ENCODE peak calls at places on chromosomes 16 and 17, in six cellular contexts. P is neuronal stem cell, Q is mesenchymal stem cell, D is trophoblast cell, Y is IMR-90, L is H1. I is an unnamed sample.

GRCh38 chr17:3710951-3711383 is 12.7 kb upstream of the HASPIN start:
- DNase-seq in Q (peak), P (no peak), Y (peak), D (peak), L (no peak), I (peak)

GRCh38 chr17:751269-752001 is 629 bp downstream of the GEMIN4 start:
- DNase-seq in Q (peak), D (peak), L (no peak), P (peak), Y (peak), I (no peak)

GRCh38 chr17:59485018-59485417 is 80.4 kb upstream of the DHX40 start:
- DNase-seq in L (no peak), Q (no peak), Y (no peak), D (no peak), P (no peak), I (no peak)

GRCh38 chr16:57304169-57305061 is 19.9 kb upstream of the PLLP start:
- DNase-seq in P (no peak), L (no peak), D (peak), Q (peak), Y (peak), I (no peak)

GRCh38 chr17:5122586-5123342 is 6.9 kb downstream of the USP6 start:
- DNase-seq in P (peak), D (no peak), Q (peak), Y (no peak), L (no peak), I (peak)

GRCh38 chr17:39729280-39729851 is 966 bp downstream of the MIEN1 start:
- DNase-seq in P (no peak), Y (peak), Q (no peak), L (no peak), D (peak), I (no peak)

GRCh38 chr17:78680436-78680835 is 101.6 kb downstream of the CYTH1 start:
- DNase-seq in Q (peak), L (no peak), P (no peak), D (peak), Y (no peak), I (no peak)

GRCh38 chr16:30018731-30019158 is 4.3 kb upstream of the C16orf92 start:
- DNase-seq in D (peak), P (no peak), Q (peak), Y (peak), L (no peak), I (no peak)

GRCh38 chr17:35079547-35079946 is 16.0 kb upstream of the RFFL start:
- DNase-seq in D (no peak), L (no peak), Y (peak), P (no peak), Q (peak), I (no peak)

GRCh38 chr17:45046536-45047125 is 4.8 kb downstream of the DCAKD start:
- DNase-seq in L (no peak), Y (peak), D (peak), Q (peak), P (no peak), I (no peak)

GRCh38 chr16:8831450-8832382 is 34.1 kb downstream of the PMM2 start:
- DNase-seq in L (peak), Y (no peak), P (peak), D (no peak), Q (no peak), I (peak)

GRCh38 chr16:30609002-30609927 is 924 bp downstream of the ZNF689 start:
- DNase-seq in Y (peak), D (peak), L (no peak), P (no peak), Q (peak), I (peak)

GRCh38 chr16:66845791-66846221 is 1.6 kb downstream of the CA7 start:
- DNase-seq in L (no peak), D (peak), Y (no peak), P (no peak), Q (no peak), I (no peak)

GRCh38 chr16:82533161-82533560 is 93.6 kb upstream of the CDH13 start:
- DNase-seq in D (no peak), P (no peak), Y (no peak), L (no peak), Q (no peak), I (no peak)

GRCh38 chr16:726438-727290 is at the start of the genes CCDC78 and HAGHL:
- DNase-seq in Q (peak), P (no peak), D (peak), Y (peak), L (no peak), I (peak)

GRCh38 chr16:729768-730665 is 3.1 kb downstream of the HAGHL start:
- DNase-seq in P (no peak), Q (no peak), L (no peak), Y (no peak), D (no peak), I (no peak)

GRCh38 chr16:727291-727977 is 528 bp downstream of the HAGHL start:
- DNase-seq in P (no peak), D (no peak), Q (no peak), L (no peak), Y (no peak), I (no peak)

GRCh38 chr16:728890-729744 is 2.2 kb downstream of the HAGHL start:
- DNase-seq in Q (peak), Y (no peak), L (no peak), D (no peak), P (no peak), I (peak)

GRCh38 chr16:728131-728889 is 1.4 kb downstream of the HAGHL start:
- DNase-seq in P (no peak), Y (peak), Q (peak), L (no peak), D (peak), I (peak)
- H4K91ac ChIP-seq in P (no peak), Y (no peak), Q (peak), L (peak), D (peak), I (no peak)

DNA sequence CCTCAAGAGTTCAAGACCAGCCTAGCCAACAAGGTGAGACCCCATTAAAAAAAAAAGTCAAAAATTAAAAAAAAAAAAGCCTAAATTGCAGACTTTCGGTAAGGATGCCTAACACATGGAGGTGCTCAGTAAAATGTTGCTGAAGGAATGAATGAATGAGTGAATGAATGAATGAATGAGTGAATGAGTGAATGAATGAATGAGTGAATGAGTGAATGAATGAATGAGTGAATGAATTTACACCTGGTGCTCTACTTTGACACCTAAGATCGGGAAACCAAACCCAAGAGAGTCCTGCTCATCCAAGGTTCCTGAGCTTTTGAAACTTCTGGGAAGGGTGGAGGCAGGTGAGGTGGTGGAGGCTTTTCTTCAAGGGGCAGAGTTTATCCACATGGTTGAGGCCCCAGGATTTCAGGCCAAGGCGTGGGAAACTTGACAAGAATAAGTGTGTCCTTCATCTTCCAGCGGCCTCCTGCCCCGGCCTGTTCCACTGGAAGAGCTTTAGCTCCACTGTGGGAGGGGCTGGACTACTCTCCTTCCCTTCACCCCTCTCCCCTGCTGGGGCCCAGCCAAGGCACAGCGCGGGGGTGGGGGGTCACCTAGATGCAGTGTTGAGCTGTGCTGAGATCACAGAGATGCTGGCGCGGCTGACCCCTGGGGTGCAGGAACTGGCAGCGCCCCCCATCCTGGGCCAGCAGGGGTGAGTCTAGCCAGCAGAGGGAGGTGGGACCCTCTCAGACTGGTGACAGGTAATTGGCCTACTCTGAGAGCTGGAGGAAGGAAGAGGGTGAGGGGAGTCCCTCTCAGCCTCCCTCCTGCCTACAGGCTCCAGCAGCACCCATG is 111.9 kb upstream of the LHX1 start:
- DNase-seq in D (no peak), Y (no peak), Q (no peak), L (no peak), P (no peak), I (no peak)
- H3K14ac ChIP-seq in D (no peak), Y (no peak), Q (no peak), L (no peak), P (no peak), I (no peak)

DNA sequence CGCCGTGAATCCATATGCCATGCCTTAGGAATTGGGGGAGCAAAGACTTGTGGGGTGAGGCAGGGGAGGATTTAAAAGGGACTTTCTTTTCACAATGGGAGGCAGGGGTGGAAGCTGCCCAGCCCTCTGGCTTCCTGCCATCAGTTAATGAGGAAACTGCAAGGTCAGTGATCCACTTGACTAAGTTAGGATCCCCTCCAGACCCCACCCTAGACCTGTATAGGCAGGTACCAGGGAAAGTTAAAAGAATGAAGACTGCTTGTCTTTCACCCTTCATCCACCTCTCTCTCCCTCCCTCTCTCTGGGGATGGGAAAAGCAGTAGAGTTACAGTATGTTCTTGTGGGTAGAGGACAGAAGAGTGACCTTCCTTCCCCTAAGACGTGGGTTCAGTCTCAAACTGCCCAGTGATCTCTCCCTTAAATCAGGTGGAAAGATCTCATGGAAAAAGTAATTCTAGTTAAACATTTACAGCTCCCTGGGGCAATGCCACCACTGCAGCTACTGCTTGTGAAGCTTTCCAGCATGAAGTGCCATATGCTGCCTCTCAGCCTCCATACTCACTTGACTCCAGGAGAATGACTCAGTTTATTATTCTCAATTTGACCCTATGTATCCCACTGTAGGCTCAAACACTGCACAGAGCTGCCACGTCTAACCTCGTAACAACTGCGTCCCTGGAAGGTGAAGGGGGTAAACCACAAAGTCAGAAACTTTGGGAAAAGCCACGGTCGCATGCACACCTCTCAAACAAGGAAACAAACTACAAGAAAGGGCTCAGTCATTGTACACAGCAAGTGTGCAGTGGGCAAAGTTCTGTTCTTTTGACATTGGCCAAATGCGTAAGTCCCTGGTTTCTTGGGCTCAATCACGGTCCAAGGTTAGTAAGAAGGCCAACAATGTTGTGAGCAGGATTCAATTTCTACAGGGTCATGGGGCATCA is 1.2 kb downstream of the COA3 start:
- DNase-seq in Q (no peak), P (no peak), Y (no peak), L (no peak), D (no peak), I (no peak)
- H4K91ac ChIP-seq in Q (no peak), P (no peak), Y (peak), L (no peak), D (peak), I (no peak)

GRCh38 chr16:75478480-75479345 is 14.2 kb upstream of the TMEM170A start:
- DNase-seq in D (no peak), L (no peak), Q (no peak), Y (no peak), P (no peak), I (no peak)
- H3K14ac ChIP-seq in D (no peak), L (no peak), Q (no peak), Y (no peak), P (no peak), I (no peak)

GRCh38 chr17:31531336-31532160 is 140.1 kb downstream of the RAB11FIP4 start:
- DNase-seq in L (no peak), D (no peak), P (no peak), Y (no peak), Q (no peak), I (no peak)
- H4K91ac ChIP-seq in L (no peak), D (no peak), P (no peak), Y (no peak), Q (no peak), I (no peak)

DNA sequence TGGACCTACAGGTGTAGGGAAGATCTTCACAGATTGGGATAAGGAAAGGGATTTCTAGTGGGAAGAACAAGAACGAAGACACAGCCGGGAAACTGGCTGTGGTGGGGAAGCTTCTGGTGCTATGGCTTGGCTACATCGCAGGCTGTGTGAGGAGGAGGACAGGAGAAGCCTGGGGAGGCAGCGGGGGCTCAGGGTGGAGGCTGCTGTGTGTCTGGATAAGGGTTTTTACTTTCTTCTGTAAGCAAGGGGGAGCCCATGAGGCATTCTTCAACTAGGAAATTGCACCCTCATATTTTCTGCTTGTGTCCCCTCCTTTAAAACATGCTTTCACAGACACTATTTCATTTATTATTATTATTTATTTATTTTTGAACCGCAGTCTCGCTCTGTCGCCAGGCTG is 2.9 kb upstream of the RHBDF2 start:
- DNase-seq in Q (peak), Y (no peak), L (no peak), D (no peak), P (no peak), I (peak)
- H3K14ac ChIP-seq in Q (no peak), Y (no peak), L (no peak), D (no peak), P (no peak), I (no peak)

GRCh38 chr16:17369441-17369951 is 101.3 kb downstream of the XYLT1 start:
- DNase-seq in P (no peak), Y (no peak), Q (no peak), D (no peak), L (no peak), I (no peak)
- H4K91ac ChIP-seq in P (no peak), Y (no peak), Q (no peak), D (no peak), L (no peak), I (no peak)

DNA sequence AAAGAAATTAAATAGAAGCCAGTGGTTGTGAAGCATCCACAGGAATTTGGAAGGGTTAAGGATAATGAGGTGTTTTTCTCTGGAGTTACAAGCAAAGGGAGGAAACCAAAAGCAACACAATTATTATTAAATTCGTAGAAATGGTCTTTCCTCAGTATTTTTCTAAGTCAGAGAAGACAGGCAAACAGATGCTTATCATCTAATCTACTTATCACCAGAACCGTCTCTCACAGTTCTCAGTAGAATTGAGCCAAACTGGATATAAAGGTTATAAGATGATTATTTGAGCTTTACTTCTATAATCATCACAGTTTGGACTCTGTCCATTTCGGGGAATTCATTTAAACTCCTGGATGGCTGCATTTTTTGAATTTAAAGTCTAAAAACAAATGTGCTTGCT is 244.9 kb downstream of the KCNJ2 start:
- DNase-seq in Q (no peak), P (no peak), Y (no peak), L (no peak), D (no peak), I (no peak)
- H3K14ac ChIP-seq in Q (no peak), P (no peak), Y (no peak), L (no peak), D (no peak), I (no peak)

GRCh38 chr16:27802664-27803450 is 252.9 kb downstream of the KATNIP start:
- DNase-seq in P (no peak), L (no peak), Q (no peak), D (no peak), Y (no peak), I (no peak)
- H4K91ac ChIP-seq in P (no peak), L (no peak), Q (no peak), D (no peak), Y (no peak), I (no peak)

DNA sequence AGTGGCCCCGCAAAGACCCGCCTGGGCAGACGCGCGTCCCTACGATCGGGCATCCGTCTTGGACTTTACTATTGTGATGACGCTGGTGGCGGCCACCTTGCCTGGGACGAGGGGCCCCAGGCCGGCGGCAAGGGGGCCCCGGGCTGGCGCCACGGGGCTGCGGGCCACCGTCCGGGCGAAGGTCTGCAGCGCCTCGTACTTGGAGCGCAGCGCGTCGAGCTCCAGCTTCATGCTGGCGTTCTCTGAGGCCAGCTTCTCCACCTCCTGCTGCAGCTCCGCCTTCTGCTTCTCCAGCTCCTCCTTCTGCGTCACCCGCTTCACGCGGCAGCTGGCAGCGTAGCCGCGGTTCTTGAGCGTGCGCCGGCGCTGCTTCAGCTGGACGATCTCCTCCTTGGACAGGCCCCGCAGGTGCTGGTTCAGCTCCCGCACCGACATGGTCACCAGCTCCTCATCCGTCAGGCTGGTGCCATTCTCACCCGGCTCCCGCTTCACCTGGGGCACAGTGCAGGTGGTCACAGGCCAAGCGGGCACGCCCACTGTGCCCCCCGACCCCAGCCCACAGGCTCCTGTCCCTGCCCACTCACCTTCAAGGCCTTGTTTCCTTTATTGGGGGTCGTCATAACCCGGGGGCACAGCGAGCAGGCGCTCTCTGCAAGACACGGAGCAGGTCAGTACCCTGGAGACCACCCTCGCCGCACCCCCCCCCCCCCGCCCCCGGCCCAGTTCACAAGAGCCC is 4.8 kb upstream of the SIRT7 start:
- DNase-seq in L (no peak), D (no peak), P (no peak), Q (no peak), Y (no peak), I (no peak)
- H3K14ac ChIP-seq in L (no peak), D (peak), P (peak), Q (peak), Y (no peak), I (no peak)

I was measured in H9.